ENCODE peak calls at places on chromosomes 5 and 9, in eight cellular contexts. N is sciatic nerve; E is T47D; V is chondrocyte; R is CD4-positive, CD25-positive, alpha-beta regulatory T cell; L is brain microvascular endothelial cell; S is nucleus accumbens; P is NCI-H1436. J is an unnamed sample.

GRCh38 chr9:112819635-112820496 is 69.3 kb downstream of the SNX30 start:
- DNase-seq in N (no peak), E (peak), V (no peak), R (peak), L (peak), S (no peak), P (peak), J (peak)

GRCh38 chr9:12801663-12802062 is 26.8 kb downstream of the LURAP1L start:
- DNase-seq in N (no peak), E (no peak), V (no peak), R (no peak), L (no peak), S (no peak), P (no peak), J (peak)

GRCh38 chr5:16483361-16483760 is 17.8 kb upstream of the ZNF622 start:
- DNase-seq in N (no peak), E (no peak), V (no peak), R (no peak), L (no peak), S (no peak), P (no peak), J (no peak)

GRCh38 chr5:140565024-140565779 is 574 bp downstream of the SLC35A4 start:
- DNase-seq in N (no peak), E (no peak), V (no peak), R (no peak), L (peak), S (no peak), P (no peak), J (peak)

GRCh38 chr5:113293068-113293571 is 141.7 kb downstream of the TSSK1B start:
- DNase-seq in N (no peak), E (no peak), V (no peak), R (no peak), L (no peak), S (no peak), P (no peak), J (peak)

GRCh38 chr5:55633574-55634203 is 78.4 kb downstream of the SLC38A9 start:
- DNase-seq in N (no peak), E (no peak), V (no peak), R (peak), L (peak), S (no peak), P (no peak), J (no peak)

GRCh38 chr9:94697972-94698581 is 28.4 kb upstream of the AOPEP start:
- DNase-seq in N (no peak), E (no peak), V (no peak), R (no peak), L (peak), S (no peak), P (no peak), J (no peak)

GRCh38 chr5:170623576-170624181 is 119.9 kb downstream of the KCNIP1 start:
- DNase-seq in N (peak), E (no peak), V (peak), R (peak), L (no peak), S (peak), P (peak), J (peak)

GRCh38 chr5:153632748-153633290 is 142.3 kb downstream of the GRIA1 start:
- DNase-seq in N (no peak), E (no peak), V (no peak), R (no peak), L (no peak), S (no peak), P (no peak), J (no peak)

GRCh38 chr5:41445937-41446563 is 64.4 kb downstream of the PLCXD3 start:
- DNase-seq in N (no peak), E (no peak), V (no peak), R (no peak), L (no peak), S (no peak), P (no peak), J (no peak)

GRCh38 chr9:130680836-130681768 is 12.5 kb upstream of the EXOSC2 start:
- DNase-seq in N (peak), E (peak), V (peak), R (peak), L (peak), S (peak), P (peak), J (peak)

GRCh38 chr9:75239176-75239575 is 150.9 kb downstream of the OSTF1 start:
- DNase-seq in N (no peak), E (no peak), V (no peak), R (no peak), L (peak), S (no peak), P (no peak), J (no peak)

GRCh38 chr9:102922526-102922925 is 72.6 kb upstream of the CYLC2 start:
- DNase-seq in N (no peak), E (no peak), V (no peak), R (no peak), L (no peak), S (no peak), P (no peak), J (no peak)

GRCh38 chr5:71982717-71983395 is 124.4 kb upstream of the MAP1B start:
- DNase-seq in N (no peak), E (no peak), V (no peak), R (no peak), L (no peak), S (no peak), P (no peak), J (no peak)

GRCh38 chr5:124403281-124403680 is 343.2 kb downstream of the ZNF608 start:
- DNase-seq in N (no peak), E (no peak), V (no peak), R (no peak), L (no peak), S (no peak), P (no peak), J (no peak)

GRCh38 chr9:90016272-90016671 is 411.5 kb downstream of the GADD45G start:
- DNase-seq in N (no peak), E (no peak), V (no peak), R (no peak), L (no peak), S (no peak), P (no peak), J (no peak)

GRCh38 chr9:83622814-83623633 is at the start of gene IDNK:
- DNase-seq in N (peak), E (peak), V (no peak), R (peak), L (peak), S (peak), P (peak), J (peak)

GRCh38 chr9:105833271-105833975 is 139.1 kb downstream of the TMEM38B start:
- DNase-seq in N (no peak), E (no peak), V (no peak), R (no peak), L (no peak), S (no peak), P (no peak), J (no peak)

GRCh38 chr5:102901821-102902448 is 146.8 kb downstream of the PAM start:
- DNase-seq in N (no peak), E (no peak), V (no peak), R (no peak), L (no peak), S (no peak), P (no peak), J (peak)

GRCh38 chr9:28808042-28808441 is 1234.8 kb upstream of the C9orf72 start:
- DNase-seq in N (no peak), E (no peak), V (no peak), R (no peak), L (no peak), S (no peak), P (peak), J (no peak)

GRCh38 chr5:142915840-142916424 is 145.8 kb downstream of the ARHGAP26 start:
- DNase-seq in N (no peak), E (peak), V (no peak), R (peak), L (no peak), S (no peak), P (peak), J (no peak)

GRCh38 chr5:31469466-31469865 is 62.4 kb downstream of the DROSHA start:
- DNase-seq in N (no peak), E (no peak), V (no peak), R (no peak), L (no peak), S (no peak), P (no peak), J (no peak)

GRCh38 chr9:93673271-93673843 is 97.0 kb downstream of the PHF2 start:
- DNase-seq in N (peak), E (no peak), V (peak), R (no peak), L (no peak), S (no peak), P (no peak), J (no peak)

GRCh38 chr5:140108093-140109049 is 5.5 kb upstream of the PURA start:
- DNase-seq in N (peak), E (no peak), V (no peak), R (no peak), L (no peak), S (no peak), P (no peak), J (no peak)